ENCODE peak calls at places on chromosomes 16 and 17, in six cellular contexts. L, U, B, X, O and T are unnamed samples.

GRCh38 chr17:31136319-31136718 is 41.5 kb downstream of the NF1 start:
- DNase-seq in L (no peak), U (no peak), B (no peak), X (no peak), O (no peak), T (peak)

GRCh38 chr17:64230551-64231408 is 32.3 kb downstream of the TEX2 start:
- DNase-seq in L (peak), U (no peak), B (no peak), X (no peak), O (no peak), T (peak)

GRCh38 chr16:1430759-1431496 is at the start of gene PERCC1:
- DNase-seq in L (no peak), U (no peak), B (no peak), X (no peak), O (no peak), T (no peak)

GRCh38 chr17:59800530-59800942 is 92.2 kb downstream of the TUBD1 start:
- DNase-seq in L (no peak), U (no peak), B (no peak), X (no peak), O (no peak), T (peak)

GRCh38 chr17:50420419-50421112 is 5.5 kb upstream of the ACSF2 start:
- DNase-seq in L (peak), U (no peak), B (no peak), X (no peak), O (no peak), T (no peak)

GRCh38 chr16:79257958-79258490 is 342.5 kb downstream of the MAF start:
- DNase-seq in L (no peak), U (no peak), B (no peak), X (no peak), O (no peak), T (no peak)

GRCh38 chr17:21007646-21008045 is 35.2 kb downstream of the USP22 start:
- DNase-seq in L (no peak), U (no peak), B (no peak), X (no peak), O (no peak), T (no peak)

GRCh38 chr17:83110755-83111154 is 31.3 kb downstream of the METRNL start:
- DNase-seq in L (peak), U (no peak), B (no peak), X (no peak), O (no peak), T (no peak)

GRCh38 chr17:50908140-50908859 is 42.1 kb upstream of the TOB1 start:
- DNase-seq in L (no peak), U (no peak), B (no peak), X (no peak), O (no peak), T (peak)

GRCh38 chr17:57995076-57995956 is 7.3 kb upstream of the VEZF1 start:
- DNase-seq in L (peak), U (peak), B (peak), X (peak), O (peak), T (peak)

GRCh38 chr16:177394-177822 is 928 bp downstream of the HBA1 start:
- DNase-seq in L (peak), U (no peak), B (no peak), X (no peak), O (no peak), T (no peak)

GRCh38 chr17:79114455-79115301 is 40.1 kb downstream of the ENGASE start:
- DNase-seq in L (peak), U (no peak), B (no peak), X (no peak), O (peak), T (peak)

GRCh38 chr17:44170499-44171201 is at the start of gene ASB16:
- DNase-seq in L (no peak), U (no peak), B (no peak), X (no peak), O (peak), T (no peak)

GRCh38 chr16:30748634-30749445 is 615 bp downstream of the PHKG2 start:
- DNase-seq in L (peak), U (no peak), B (no peak), X (no peak), O (peak), T (peak)

GRCh38 chr17:76848670-76849069 is 19.5 kb upstream of the MGAT5B start:
- DNase-seq in L (no peak), U (no peak), B (no peak), X (no peak), O (no peak), T (no peak)

GRCh38 chr16:6019490-6019991 is 921.9 kb upstream of the EEF2KMT start:
- DNase-seq in L (no peak), U (no peak), B (no peak), X (no peak), O (no peak), T (no peak)

GRCh38 chr16:8585942-8586341 is 4.4 kb downstream of the TMEM114 start:
- DNase-seq in L (no peak), U (no peak), B (no peak), X (no peak), O (no peak), T (no peak)

GRCh38 chr16:48447940-48448536 is 62.8 kb upstream of the SIAH1 start:
- DNase-seq in L (no peak), U (no peak), B (no peak), X (no peak), O (no peak), T (no peak)

DNA sequence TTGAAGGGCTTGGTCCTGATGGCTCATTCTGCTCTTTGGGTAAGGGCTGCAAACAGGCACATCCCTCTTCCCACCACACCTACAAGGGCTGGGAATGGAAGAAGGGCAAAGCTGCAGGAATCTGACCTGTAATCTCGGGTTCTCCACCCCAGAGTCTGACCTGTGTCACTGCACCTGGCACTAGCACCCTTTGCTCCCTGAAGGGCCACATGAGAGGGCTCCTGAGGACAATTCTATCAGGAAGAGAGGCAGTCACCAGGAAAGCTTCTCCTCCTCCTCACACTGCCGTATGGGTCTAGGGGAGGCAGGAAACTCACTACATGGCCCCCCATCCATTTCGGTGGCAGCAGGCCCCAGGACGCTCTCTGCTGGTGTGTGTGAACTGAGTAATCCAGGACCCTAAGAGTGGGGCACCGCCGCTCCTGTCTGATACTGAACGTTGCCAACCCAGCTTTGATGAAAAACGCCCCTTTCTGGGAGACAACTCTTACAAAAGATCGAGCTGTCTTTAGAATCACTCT is 26.4 kb downstream of the TTLL6 start:
- DNase-seq in L (no peak), U (no peak), B (no peak), X (no peak), O (no peak), T (no peak)
- H3K27ac ChIP-seq in L (no peak), U (peak), B (no peak), X (no peak), O (no peak), T (no peak)

GRCh38 chr17:11031787-11032186 is 193.9 kb upstream of the PIRT start:
- DNase-seq in L (no peak), U (no peak), B (no peak), X (no peak), O (no peak), T (no peak)
- H3K27ac ChIP-seq in L (no peak), U (no peak), B (no peak), X (no peak), O (no peak), T (no peak)

DNA sequence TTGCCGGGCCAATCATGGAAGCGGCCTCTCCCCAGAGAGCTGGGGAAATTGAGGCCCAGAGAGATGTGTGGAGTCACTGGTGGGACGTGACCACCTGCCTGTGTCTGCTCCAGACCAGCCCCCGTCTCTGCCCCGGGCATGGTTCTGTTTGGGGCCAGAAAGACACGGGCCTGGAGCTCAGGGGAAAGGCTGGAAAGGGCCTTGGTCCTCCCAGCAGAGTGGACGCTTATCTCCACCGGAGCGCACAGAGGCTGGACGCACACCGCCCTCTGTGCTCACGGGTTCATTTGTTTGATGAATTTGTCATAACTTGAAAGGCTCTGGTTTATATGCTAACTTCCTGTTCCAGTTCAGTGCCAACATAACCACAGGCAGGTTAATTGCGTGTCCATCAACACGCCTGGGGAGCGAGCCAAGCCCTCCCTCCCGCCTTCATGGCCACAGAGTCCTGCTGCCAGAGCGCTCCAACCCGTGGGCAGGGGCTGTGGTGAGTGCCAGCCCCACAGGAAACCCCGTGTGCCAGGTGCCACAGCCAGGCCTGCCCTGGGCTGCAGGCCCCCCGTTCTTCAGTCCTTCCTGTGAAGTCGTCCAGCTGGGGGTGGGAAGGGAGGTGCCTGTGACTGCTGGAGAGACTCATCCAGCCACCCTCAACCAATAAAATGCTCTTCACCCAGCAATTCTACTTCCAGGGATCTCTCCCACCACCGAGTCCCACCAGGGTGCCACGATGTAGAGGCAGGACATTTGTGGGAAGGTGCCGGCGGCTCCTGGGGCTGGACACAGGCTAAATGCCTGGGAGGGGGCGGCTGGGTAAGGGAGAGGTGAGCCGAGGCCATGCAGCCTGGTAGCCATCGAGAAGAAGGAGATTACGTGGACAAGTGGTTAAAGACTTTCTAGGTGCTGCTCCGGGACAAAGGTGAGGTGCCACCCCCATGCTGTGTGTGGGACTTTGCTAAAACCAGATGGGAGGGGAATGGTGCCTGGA is 29.4 kb upstream of the BAHCC1 start:
- DNase-seq in L (peak), U (no peak), B (no peak), X (peak), O (peak), T (peak)
- H3K27ac ChIP-seq in L (no peak), U (peak), B (no peak), X (peak), O (peak), T (peak)

GRCh38 chr17:2171725-2172446 is 117.0 kb downstream of the HIC1 start:
- DNase-seq in L (peak), U (no peak), B (no peak), X (peak), O (peak), T (peak)
- H3K27ac ChIP-seq in L (peak), U (no peak), B (no peak), X (peak), O (peak), T (peak)

GRCh38 chr16:75555707-75556512 is at the start of gene TMEM231:
- DNase-seq in L (peak), U (no peak), B (peak), X (peak), O (peak), T (peak)
- H3K27ac ChIP-seq in L (peak), U (peak), B (peak), X (peak), O (peak), T (peak)